ENCODE peak calls at places on chromosomes 6 and 20, in six cellular contexts. P is suprapubic skin; L is choroid plexus epithelial cell; Z is CD8-positive, alpha-beta T cell; N is right lobe of liver; S is psoas muscle. F is an unnamed sample.

GRCh38 chr6:109626311-109626710 is 64.7 kb downstream of the AK9 start:
- DNase-seq in P (no peak), L (no peak), Z (no peak), N (no peak), S (no peak), F (no peak)

GRCh38 chr6:110449545-110449903 is 26.9 kb downstream of the SLC22A16 start:
- DNase-seq in P (no peak), L (peak), Z (no peak), N (no peak), S (no peak), F (peak)

GRCh38 chr20:24934101-24934661 is 14.9 kb upstream of the CST7 start:
- DNase-seq in P (peak), L (no peak), Z (no peak), N (no peak), S (no peak), F (no peak)

GRCh38 chr6:96943535-96943934 is 19.0 kb downstream of the KLHL32 start:
- DNase-seq in P (no peak), L (no peak), Z (no peak), N (no peak), S (no peak), F (no peak)

GRCh38 chr6:164208371-164208770 is 793.9 kb downstream of the QKI start:
- DNase-seq in P (no peak), L (no peak), Z (no peak), N (no peak), S (no peak), F (no peak)

GRCh38 chr6:131787079-131787478 is 20.7 kb upstream of the ENPP1 start:
- DNase-seq in P (no peak), L (peak), Z (no peak), N (no peak), S (no peak), F (peak)

GRCh38 chr20:25865715-25866656 is 169.3 kb upstream of the ZNF337 start:
- DNase-seq in P (no peak), L (peak), Z (peak), N (peak), S (peak), F (peak)

GRCh38 chr20:50267041-50267865 is 76.6 kb downstream of the CEBPB start:
- DNase-seq in P (peak), L (peak), Z (no peak), N (no peak), S (peak), F (peak)

GRCh38 chr6:44339763-44340625 is 2.5 kb upstream of the SPATS1 start:
- DNase-seq in P (no peak), L (peak), Z (no peak), N (no peak), S (no peak), F (peak)

GRCh38 chr6:52641388-52641787 is 29.5 kb upstream of the TMEM14A start:
- DNase-seq in P (no peak), L (no peak), Z (no peak), N (no peak), S (no peak), F (no peak)

GRCh38 chr6:10769419-10769818 is 21.8 kb downstream of the TMEM14B start:
- DNase-seq in P (no peak), L (no peak), Z (no peak), N (no peak), S (no peak), F (no peak)

GRCh38 chr20:20017852-20018245 is 687 bp downstream of the NAA20 start:
- DNase-seq in P (no peak), L (no peak), Z (no peak), N (no peak), S (no peak), F (no peak)

GRCh38 chr6:3628143-3628840 is 123.2 kb downstream of the PXDC1 start:
- DNase-seq in P (no peak), L (no peak), Z (peak), N (no peak), S (no peak), F (no peak)

GRCh38 chr6:33160728-33161323 is 31.4 kb downstream of the COL11A2 start:
- DNase-seq in P (no peak), L (peak), Z (no peak), N (no peak), S (no peak), F (peak)

GRCh38 chr20:51636123-51636522 is 93.6 kb upstream of the NFATC2 start:
- DNase-seq in P (no peak), L (no peak), Z (no peak), N (no peak), S (no peak), F (no peak)

GRCh38 chr6:131317516-131317915 is 182.2 kb downstream of the AKAP7 start:
- DNase-seq in P (no peak), L (peak), Z (no peak), N (no peak), S (no peak), F (peak)

GRCh38 chr6:22600059-22600458 is 30.7 kb downstream of the HDGFL1 start:
- DNase-seq in P (no peak), L (peak), Z (no peak), N (no peak), S (no peak), F (peak)

GRCh38 chr6:31401403-31401802 is 2.0 kb upstream of the MICA start:
- DNase-seq in P (no peak), L (peak), Z (no peak), N (no peak), S (peak), F (peak)

GRCh38 chr20:49851991-49852390 is 39.4 kb downstream of the SLC9A8 start:
- DNase-seq in P (no peak), L (no peak), Z (no peak), N (no peak), S (no peak), F (no peak)

GRCh38 chr6:170184324-170184723 is 106.6 kb downstream of the DLL1 start:
- DNase-seq in P (no peak), L (no peak), Z (no peak), N (no peak), S (no peak), F (no peak)

GRCh38 chr6:138146544-138146943 is 15.2 kb upstream of the ARFGEF3 start:
- DNase-seq in P (no peak), L (no peak), Z (no peak), N (no peak), S (no peak), F (no peak)
- TF ChIP-seq CTCF in P (no peak), L (no peak), Z (no peak), N (no peak), S (no peak), F (no peak)

GRCh38 chr20:62622178-62622876 is 20.0 kb upstream of the SLCO4A1 start:
- DNase-seq in P (no peak), L (no peak), Z (no peak), N (no peak), S (peak), F (no peak)
- H3K4me3 ChIP-seq in P (no peak), L (no peak), Z (no peak), N (no peak), S (no peak), F (no peak)

GRCh38 chr6:161152904-161153662 is 120.8 kb downstream of the AGPAT4 start:
- DNase-seq in P (no peak), L (no peak), Z (no peak), N (no peak), S (no peak), F (peak)
- TF ChIP-seq CTCF in P (no peak), L (peak), Z (no peak), N (peak), S (no peak), F (peak)

GRCh38 chr6:93417421-93417996 is 1.9 kb downstream of the EPHA7 start:
- DNase-seq in P (no peak), L (peak), Z (no peak), N (no peak), S (no peak), F (peak)
- H3K4me3 ChIP-seq in P (peak), L (peak), Z (no peak), N (no peak), S (peak), F (peak)

GRCh38 chr6:101386982-101387381 is 6.5 kb upstream of the GRIK2 start:
- DNase-seq in P (no peak), L (no peak), Z (no peak), N (no peak), S (no peak), F (no peak)
- TF ChIP-seq CTCF in P (no peak), L (peak), Z (no peak), N (no peak), S (no peak), F (peak)

GRCh38 chr20:47611785-47612184 is 110.1 kb downstream of the NCOA3 start:
- DNase-seq in P (no peak), L (no peak), Z (no peak), N (no peak), S (no peak), F (no peak)

GRCh38 chr20:47614703-47615309 is 113.1 kb downstream of the NCOA3 start:
- DNase-seq in P (no peak), L (no peak), Z (no peak), N (no peak), S (no peak), F (no peak)

GRCh38 chr20:47610247-47610944 is 108.7 kb downstream of the NCOA3 start:
- DNase-seq in P (no peak), L (peak), Z (peak), N (no peak), S (no peak), F (peak)

GRCh38 chr20:47610945-47611250 is 109.2 kb downstream of the NCOA3 start:
- DNase-seq in P (no peak), L (no peak), Z (no peak), N (no peak), S (no peak), F (no peak)

DNA sequence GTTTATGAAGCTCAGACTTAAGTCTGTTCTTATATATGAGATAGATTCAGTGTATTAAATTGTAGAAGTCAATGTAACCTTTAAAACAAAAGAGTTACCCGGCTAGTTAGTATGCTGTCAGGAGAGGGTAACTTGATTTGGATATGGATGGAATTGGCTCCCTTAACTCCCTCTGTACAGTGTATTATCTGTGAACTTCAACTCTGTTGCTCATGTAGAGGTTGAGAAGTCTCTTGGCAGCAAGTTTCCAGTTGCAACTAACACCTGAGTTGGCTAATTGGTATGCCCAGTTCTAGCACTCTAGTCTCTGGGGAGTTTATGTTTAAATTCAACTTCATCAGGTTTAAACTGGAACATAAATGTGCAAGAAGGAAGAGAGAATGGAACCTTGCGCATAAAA is 111.0 kb downstream of the NCOA3 start:
- DNase-seq in P (no peak), L (no peak), Z (no peak), N (no peak), S (no peak), F (no peak)
- H3K4me3 ChIP-seq in P (no peak), L (no peak), Z (no peak), N (no peak), S (no peak), F (no peak)

GRCh38 chr20:15911557-15911956 is 661.7 kb downstream of the KIF16B start:
- DNase-seq in P (no peak), L (no peak), Z (no peak), N (no peak), S (no peak), F (no peak)

GRCh38 chr20:15917333-15917732 is 655.9 kb downstream of the KIF16B start:
- DNase-seq in P (no peak), L (no peak), Z (no peak), N (no peak), S (no peak), F (no peak)

GRCh38 chr20:15909995-15910394 is 663.3 kb downstream of the KIF16B start:
- DNase-seq in P (no peak), L (no peak), Z (no peak), N (no peak), S (no peak), F (no peak)

GRCh38 chr20:15916623-15917022 is 656.6 kb downstream of the KIF16B start:
- DNase-seq in P (no peak), L (no peak), Z (no peak), N (no peak), S (no peak), F (no peak)

DNA sequence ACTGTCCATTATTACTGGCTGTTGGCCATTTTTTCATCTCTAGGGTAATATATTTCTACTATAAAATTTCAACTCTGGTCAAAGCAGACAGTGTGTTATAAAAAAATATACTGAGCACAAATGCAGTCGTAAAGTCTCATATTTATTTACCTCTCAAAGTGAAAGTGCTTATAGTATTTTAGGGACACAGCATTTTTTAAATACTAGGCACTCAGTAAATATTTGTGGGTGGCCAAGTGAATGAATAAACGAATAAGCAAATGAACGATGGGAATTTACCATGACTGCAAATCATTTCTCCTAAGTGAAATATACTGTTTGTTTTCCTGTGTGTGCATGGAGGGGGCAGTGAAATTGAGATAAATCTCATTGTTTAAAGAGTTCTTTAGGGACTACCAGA is 659.6 kb downstream of the KIF16B start:
- DNase-seq in P (no peak), L (no peak), Z (no peak), N (no peak), S (no peak), F (no peak)
- TF ChIP-seq CTCF in P (no peak), L (no peak), Z (no peak), N (no peak), S (no peak), F (no peak)

F was measured in cardiac fibroblast.